ENCODE peak calls at places on chromosome 9, in eight cellular contexts. One of them, this sample, is unnamed.

GRCh38 chr9:23005061-23005690 is 558.6 kb downstream of the DMRTA1 start:
- DNase-seq in fibroblast of mammary gland: peak; percentile 7
- DNase-seq in T1000: no peak
- DNase-seq in HCEC 1CT: no peak
- DNase-seq in activated CD4-positive, alpha-beta T cell treated with anti-CD3 and anti-CD28 coated beads, Interleukin-2, amount 10 ng/mL, durations not matched to agents 7 days and 5 days: no peak
- DNase-seq in NCI-H524: peak; percentile 75
- DNase-seq in CD8-positive, alpha-beta memory T cell: no peak
- DNase-seq in mesendoderm: peak; percentile 65
- DNase-seq in this sample: no peak

GRCh38 chr9:129601082-129601674 is 19.7 kb downstream of the C9orf50 start:
- DNase-seq in fibroblast of mammary gland: no peak
- DNase-seq in T1000: no peak
- DNase-seq in HCEC 1CT: no peak
- DNase-seq in activated CD4-positive, alpha-beta T cell treated with anti-CD3 and anti-CD28 coated beads, Interleukin-2, amount 10 ng/mL, durations not matched to agents 7 days and 5 days: no peak
- DNase-seq in NCI-H524: no peak
- DNase-seq in CD8-positive, alpha-beta memory T cell: no peak
- DNase-seq in mesendoderm: no peak
- DNase-seq in this sample: no peak

GRCh38 chr9:34501889-34502425 is 20.8 kb downstream of the ENHO start:
- DNase-seq in fibroblast of mammary gland: peak; percentile 48
- DNase-seq in T1000: no peak
- DNase-seq in HCEC 1CT: no peak
- DNase-seq in activated CD4-positive, alpha-beta T cell treated with anti-CD3 and anti-CD28 coated beads, Interleukin-2, amount 10 ng/mL, durations not matched to agents 7 days and 5 days: no peak
- DNase-seq in NCI-H524: peak; percentile 57
- DNase-seq in CD8-positive, alpha-beta memory T cell: no peak
- DNase-seq in mesendoderm: peak; percentile 35
- DNase-seq in this sample: peak; percentile 74

GRCh38 chr9:119375892-119376291 is 6.7 kb upstream of the BRINP1 start:
- DNase-seq in fibroblast of mammary gland: peak; percentile 43
- DNase-seq in T1000: no peak
- DNase-seq in HCEC 1CT: no peak
- DNase-seq in activated CD4-positive, alpha-beta T cell treated with anti-CD3 and anti-CD28 coated beads, Interleukin-2, amount 10 ng/mL, durations not matched to agents 7 days and 5 days: no peak
- DNase-seq in NCI-H524: peak; percentile 75
- DNase-seq in CD8-positive, alpha-beta memory T cell: no peak
- DNase-seq in mesendoderm: peak; percentile 82
- DNase-seq in this sample: peak; percentile 39

GRCh38 chr9:131464354-131465000 is 38.2 kb upstream of the POMT1 start:
- DNase-seq in fibroblast of mammary gland: no peak
- DNase-seq in T1000: no peak
- DNase-seq in HCEC 1CT: no peak
- DNase-seq in activated CD4-positive, alpha-beta T cell treated with anti-CD3 and anti-CD28 coated beads, Interleukin-2, amount 10 ng/mL, durations not matched to agents 7 days and 5 days: no peak
- DNase-seq in NCI-H524: no peak
- DNase-seq in CD8-positive, alpha-beta memory T cell: no peak
- DNase-seq in mesendoderm: no peak
- DNase-seq in this sample: no peak

GRCh38 chr9:36765077-36765390 is 192.3 kb downstream of the MELK start:
- DNase-seq in fibroblast of mammary gland: no peak
- DNase-seq in T1000: no peak
- DNase-seq in HCEC 1CT: no peak
- DNase-seq in activated CD4-positive, alpha-beta T cell treated with anti-CD3 and anti-CD28 coated beads, Interleukin-2, amount 10 ng/mL, durations not matched to agents 7 days and 5 days: no peak
- DNase-seq in NCI-H524: peak; percentile 63
- DNase-seq in CD8-positive, alpha-beta memory T cell: no peak
- DNase-seq in mesendoderm: peak; percentile 27
- DNase-seq in this sample: no peak

GRCh38 chr9:91787931-91788330 is 162.1 kb downstream of the ROR2 start:
- DNase-seq in fibroblast of mammary gland: no peak
- DNase-seq in T1000: no peak
- DNase-seq in HCEC 1CT: no peak
- DNase-seq in activated CD4-positive, alpha-beta T cell treated with anti-CD3 and anti-CD28 coated beads, Interleukin-2, amount 10 ng/mL, durations not matched to agents 7 days and 5 days: no peak
- DNase-seq in NCI-H524: no peak
- DNase-seq in CD8-positive, alpha-beta memory T cell: no peak
- DNase-seq in mesendoderm: no peak
- DNase-seq in this sample: no peak

GRCh38 chr9:96646081-96646991 is 8.8 kb downstream of the PRXL2C start:
- DNase-seq in fibroblast of mammary gland: peak; percentile 82
- DNase-seq in T1000: no peak
- DNase-seq in HCEC 1CT: peak; percentile 88
- DNase-seq in activated CD4-positive, alpha-beta T cell treated with anti-CD3 and anti-CD28 coated beads, Interleukin-2, amount 10 ng/mL, durations not matched to agents 7 days and 5 days: no peak
- DNase-seq in NCI-H524: no peak
- DNase-seq in CD8-positive, alpha-beta memory T cell: no peak
- DNase-seq in mesendoderm: no peak
- DNase-seq in this sample: no peak

GRCh38 chr9:136119259-136120118 is 814 bp upstream of the TMEM250 start:
- DNase-seq in fibroblast of mammary gland: peak; percentile 30
- DNase-seq in T1000: peak; percentile 36
- DNase-seq in HCEC 1CT: no peak
- DNase-seq in activated CD4-positive, alpha-beta T cell treated with anti-CD3 and anti-CD28 coated beads, Interleukin-2, amount 10 ng/mL, durations not matched to agents 7 days and 5 days: no peak
- DNase-seq in NCI-H524: peak; percentile 56
- DNase-seq in CD8-positive, alpha-beta memory T cell: no peak
- DNase-seq in mesendoderm: peak; percentile 77
- DNase-seq in this sample: no peak

GRCh38 chr9:114017741-114018715 is 60.1 kb downstream of the AMBP start:
- DNase-seq in fibroblast of mammary gland: no peak
- DNase-seq in T1000: no peak
- DNase-seq in HCEC 1CT: no peak
- DNase-seq in activated CD4-positive, alpha-beta T cell treated with anti-CD3 and anti-CD28 coated beads, Interleukin-2, amount 10 ng/mL, durations not matched to agents 7 days and 5 days: peak; percentile 2
- DNase-seq in NCI-H524: no peak
- DNase-seq in CD8-positive, alpha-beta memory T cell: no peak
- DNase-seq in mesendoderm: no peak
- DNase-seq in this sample: no peak

GRCh38 chr9:113906411-113907110 is 30.5 kb downstream of the ZNF618 start:
- DNase-seq in fibroblast of mammary gland: peak; percentile 68
- DNase-seq in T1000: no peak
- DNase-seq in HCEC 1CT: peak; percentile 20
- DNase-seq in activated CD4-positive, alpha-beta T cell treated with anti-CD3 and anti-CD28 coated beads, Interleukin-2, amount 10 ng/mL, durations not matched to agents 7 days and 5 days: no peak
- DNase-seq in NCI-H524: no peak
- DNase-seq in CD8-positive, alpha-beta memory T cell: no peak
- DNase-seq in mesendoderm: no peak
- DNase-seq in this sample: no peak

GRCh38 chr9:88680505-88681160 is 145.7 kb downstream of the NXNL2 start:
- DNase-seq in fibroblast of mammary gland: peak; percentile 66
- DNase-seq in T1000: no peak
- DNase-seq in HCEC 1CT: peak; percentile 26
- DNase-seq in activated CD4-positive, alpha-beta T cell treated with anti-CD3 and anti-CD28 coated beads, Interleukin-2, amount 10 ng/mL, durations not matched to agents 7 days and 5 days: no peak
- DNase-seq in NCI-H524: no peak
- DNase-seq in CD8-positive, alpha-beta memory T cell: no peak
- DNase-seq in mesendoderm: no peak
- DNase-seq in this sample: no peak

GRCh38 chr9:4305065-4305481 is 5.2 kb upstream of the GLIS3 start:
- DNase-seq in fibroblast of mammary gland: no peak
- DNase-seq in T1000: no peak
- DNase-seq in HCEC 1CT: no peak
- DNase-seq in activated CD4-positive, alpha-beta T cell treated with anti-CD3 and anti-CD28 coated beads, Interleukin-2, amount 10 ng/mL, durations not matched to agents 7 days and 5 days: no peak
- DNase-seq in NCI-H524: no peak
- DNase-seq in CD8-positive, alpha-beta memory T cell: no peak
- DNase-seq in mesendoderm: no peak
- DNase-seq in this sample: no peak

GRCh38 chr9:88041447-88041846 is 67.1 kb upstream of the CDK20 start:
- DNase-seq in fibroblast of mammary gland: peak; percentile 21
- DNase-seq in T1000: no peak
- DNase-seq in HCEC 1CT: peak; percentile 20
- DNase-seq in activated CD4-positive, alpha-beta T cell treated with anti-CD3 and anti-CD28 coated beads, Interleukin-2, amount 10 ng/mL, durations not matched to agents 7 days and 5 days: no peak
- DNase-seq in NCI-H524: peak; percentile 13
- DNase-seq in CD8-positive, alpha-beta memory T cell: no peak
- DNase-seq in mesendoderm: peak; percentile 40
- DNase-seq in this sample: no peak

GRCh38 chr9:36864491-36865410 is 169.3 kb downstream of the PAX5 start:
- DNase-seq in fibroblast of mammary gland: no peak
- DNase-seq in T1000: no peak
- DNase-seq in HCEC 1CT: no peak
- DNase-seq in activated CD4-positive, alpha-beta T cell treated with anti-CD3 and anti-CD28 coated beads, Interleukin-2, amount 10 ng/mL, durations not matched to agents 7 days and 5 days: no peak
- DNase-seq in NCI-H524: peak; percentile 55
- DNase-seq in CD8-positive, alpha-beta memory T cell: no peak
- DNase-seq in mesendoderm: peak; percentile 16
- DNase-seq in this sample: no peak